ENCODE peak calls at places on chromosomes 2 and 18, in four cellular contexts. L is H1, Y is K562, J is HepG2. E is an unnamed sample.

GRCh38 chr18:44507729-44508325 is 172.9 kb upstream of the SETBP1 start:
- DNase-seq in L (no peak), Y (no peak), J (no peak), E (no peak)

GRCh38 chr2:64594563-64594989 is 59.1 kb downstream of the SERTAD2 start:
- DNase-seq in L (no peak), Y (no peak), J (no peak), E (no peak)

GRCh38 chr18:42882146-42882545 is 233.3 kb downstream of the RIT2 start:
- DNase-seq in L (no peak), Y (no peak), J (no peak), E (no peak)

GRCh38 chr2:136112949-136113766 is 4.8 kb downstream of the CXCR4 start:
- DNase-seq in L (no peak), Y (no peak), J (no peak), E (peak)

GRCh38 chr18:9949315-9949714 is 35.5 kb downstream of the VAPA start:
- DNase-seq in L (no peak), Y (no peak), J (no peak), E (no peak)

GRCh38 chr2:42602218-42602936 is 33.9 kb downstream of the MTA3 start:
- DNase-seq in L (no peak), Y (no peak), J (peak), E (peak)

GRCh38 chr2:26438526-26438925 is 36.8 kb downstream of the DRC1 start:
- DNase-seq in L (no peak), Y (no peak), J (no peak), E (no peak)

GRCh38 chr2:11236335-11236734 is 81.1 kb downstream of the SLC66A3 start:
- DNase-seq in L (no peak), Y (peak), J (no peak), E (no peak)

GRCh38 chr2:124339709-124340108 is 314.6 kb downstream of the CNTNAP5 start:
- DNase-seq in L (no peak), Y (no peak), J (no peak), E (no peak)

GRCh38 chr2:138433995-138434991 is 67.3 kb upstream of the SPOPL start:
- DNase-seq in L (no peak), Y (peak), J (no peak), E (peak)

GRCh38 chr18:30386624-30387023 is 655.9 kb downstream of the DSC3 start:
- DNase-seq in L (no peak), Y (no peak), J (no peak), E (no peak)

GRCh38 chr2:228446732-228447131 is 265.2 kb upstream of the SPHKAP start:
- DNase-seq in L (no peak), Y (no peak), J (no peak), E (no peak)

GRCh38 chr18:56986829-56987228 is 160.1 kb upstream of the BOD1L2 start:
- DNase-seq in L (peak), Y (no peak), J (peak), E (no peak)

GRCh38 chr2:211367711-211368110 is 811.3 kb downstream of the CPS1 start:
- DNase-seq in L (no peak), Y (no peak), J (no peak), E (no peak)

GRCh38 chr2:191150121-191150450 is 708 bp downstream of the STAT4 start:
- DNase-seq in L (no peak), Y (no peak), J (no peak), E (no peak)

GRCh38 chr18:48941672-48942071 is 9.1 kb downstream of the SMAD7 start:
- DNase-seq in L (no peak), Y (no peak), J (no peak), E (no peak)
- H3K9ac ChIP-seq in L (no peak), Y (no peak), J (peak), E (peak)

DNA sequence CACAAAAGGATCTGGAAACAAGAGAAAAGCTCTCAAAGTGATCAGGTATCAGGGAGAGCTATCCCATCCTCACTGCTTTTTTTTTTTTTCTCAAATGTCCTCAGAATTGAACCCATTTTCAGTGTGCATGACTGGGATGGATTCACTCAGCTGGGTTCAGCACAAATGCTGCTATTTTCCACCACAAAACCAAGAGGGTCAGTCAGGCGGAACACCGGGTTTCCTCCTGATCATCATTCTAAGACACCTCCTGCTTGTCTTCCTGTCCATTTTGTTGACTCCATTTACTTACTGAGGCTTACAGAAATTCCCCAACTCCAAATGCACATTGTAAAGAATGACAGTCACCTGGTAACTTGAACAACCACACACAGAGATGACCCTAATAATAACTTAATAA is 39.9 kb downstream of the CYRIA start:
- DNase-seq in L (no peak), Y (no peak), J (no peak), E (no peak)
- TF ChIP-seq RFX5 in L (no peak), Y (no peak), J (no peak), E (no peak)

GRCh38 chr2:54613361-54613760 is 110.1 kb upstream of the EML6 start:
- DNase-seq in L (no peak), Y (no peak), J (no peak), E (no peak)

GRCh38 chr2:54615832-54616534 is 107.5 kb upstream of the EML6 start:
- DNase-seq in L (no peak), Y (no peak), J (no peak), E (no peak)

GRCh38 chr2:54611830-54612545 is 111.5 kb upstream of the EML6 start:
- DNase-seq in L (no peak), Y (no peak), J (no peak), E (no peak)

GRCh38 chr2:54614815-54615214 is 108.6 kb upstream of the EML6 start:
- DNase-seq in L (no peak), Y (no peak), J (no peak), E (no peak)

DNA sequence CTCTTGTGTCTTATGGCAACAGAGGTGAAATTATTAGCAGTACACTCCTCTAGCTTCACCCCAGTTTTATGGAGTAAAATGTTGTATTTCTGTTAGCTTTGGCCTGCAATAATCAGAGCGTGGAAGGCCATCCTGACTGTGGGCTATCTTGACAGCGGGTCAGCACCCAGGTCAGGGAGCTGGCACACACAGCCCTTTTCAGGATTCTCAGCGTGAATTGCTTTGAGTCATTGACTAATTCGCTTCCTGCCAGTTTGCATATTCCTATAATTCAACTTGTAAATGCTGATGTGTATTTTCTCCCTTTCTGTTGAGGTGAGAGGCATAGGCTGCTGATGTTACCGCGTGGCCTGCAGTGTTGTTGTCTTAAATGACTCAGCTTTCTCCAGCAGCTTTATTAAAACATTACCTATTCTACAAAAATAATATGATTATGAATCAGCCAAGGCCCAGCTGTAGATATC is 109.6 kb upstream of the EML6 start:
- DNase-seq in L (no peak), Y (no peak), J (no peak), E (no peak)
- TF ChIP-seq CHD2 in L (no peak), Y (no peak), J (no peak), E (no peak)

GRCh38 chr2:175567435-175568061 is 386.0 kb upstream of the ATP5MC3 start:
- DNase-seq in L (no peak), Y (no peak), J (no peak), E (peak)
- H3K9ac ChIP-seq in L (no peak), Y (no peak), J (no peak), E (no peak)

DNA sequence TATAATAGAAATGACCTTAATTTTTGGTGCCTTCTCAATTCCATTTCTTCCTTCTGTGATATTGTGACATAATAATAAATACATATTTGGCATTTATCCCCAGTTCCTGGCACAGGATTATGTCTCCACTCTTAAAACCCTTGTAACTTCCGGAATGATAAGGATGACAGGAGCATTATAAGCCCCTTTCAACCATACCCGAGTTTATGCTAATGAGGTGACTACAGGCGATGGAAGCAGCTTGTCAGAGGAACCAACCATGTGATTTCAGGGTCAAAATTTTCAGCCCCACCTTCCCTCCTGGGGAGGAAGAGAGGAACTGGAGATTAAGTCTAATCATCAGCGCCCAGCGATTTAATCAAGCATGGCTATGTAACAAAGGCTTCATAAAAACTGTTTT is 528.5 kb upstream of the CRIM1 start:
- DNase-seq in L (no peak), Y (no peak), J (no peak), E (no peak)
- TF ChIP-seq RFX5 in L (no peak), Y (no peak), J (no peak), E (no peak)